ENCODE peak calls at places on chromosomes 2 and 18, in nine cellular contexts. A, J, D, B, N, U, R, I and W are unnamed samples.
A peak's percentile ranks its signal among the peaks of the same experiment; 100 is the strongest.

GRCh38 chr18:46061387-46061786 is 10.7 kb downstream of the PSTPIP2 start:
- DNase-seq in A (no peak), J (no peak), D (no peak), B (no peak), N (no peak), U (no peak), R (no peak), I (no peak), W (peak; percentile 63)

GRCh38 chr2:69561041-69561550 is 82.4 kb downstream of the AAK1 start:
- DNase-seq in A (no peak), J (no peak), D (no peak), B (no peak), N (no peak), U (no peak), R (no peak), I (peak; percentile 20), W (no peak)

GRCh38 chr18:23645561-23645960 is 17.1 kb downstream of the ANKRD29 start:
- DNase-seq in A (no peak), J (no peak), D (no peak), B (no peak), N (no peak), U (no peak), R (no peak), I (no peak), W (no peak)

GRCh38 chr2:38407111-38407682 is 30.1 kb upstream of the ATL2 start:
- DNase-seq in A (no peak), J (no peak), D (no peak), B (peak; percentile 65), N (no peak), U (no peak), R (no peak), I (no peak), W (peak; percentile 60)

GRCh38 chr18:37561986-37562385 is 3.6 kb downstream of the CELF4 start:
- DNase-seq in A (no peak), J (no peak), D (no peak), B (no peak), N (no peak), U (no peak), R (no peak), I (no peak), W (no peak)

GRCh38 chr2:207279520-207279919 is 113.8 kb upstream of the KLF7 start:
- DNase-seq in A (no peak), J (no peak), D (no peak), B (no peak), N (no peak), U (no peak), R (no peak), I (no peak), W (no peak)

GRCh38 chr2:172084734-172085459 is 410 bp upstream of the DLX1 start:
- DNase-seq in A (peak; percentile 74), J (peak; percentile 90), D (peak; percentile 87), B (peak; percentile 82), N (peak; percentile 97), U (no peak), R (peak; percentile 97), I (peak; percentile 98), W (no peak)

GRCh38 chr18:434410-434809 is 66.1 kb downstream of the COLEC12 start:
- DNase-seq in A (no peak), J (no peak), D (no peak), B (no peak), N (no peak), U (no peak), R (no peak), I (peak; percentile 38), W (no peak)

GRCh38 chr2:170229125-170229524 is 51.2 kb downstream of the MYO3B start:
- DNase-seq in A (no peak), J (no peak), D (no peak), B (no peak), N (no peak), U (no peak), R (no peak), I (no peak), W (no peak)

GRCh38 chr18:37339701-37340215 is 225.8 kb downstream of the CELF4 start:
- DNase-seq in A (no peak), J (no peak), D (no peak), B (no peak), N (no peak), U (no peak), R (no peak), I (no peak), W (no peak)

GRCh38 chr2:199992296-199992695 is 36.9 kb downstream of the MAIP1 start:
- DNase-seq in A (no peak), J (no peak), D (no peak), B (no peak), N (no peak), U (no peak), R (no peak), I (peak; percentile 40), W (no peak)

GRCh38 chr2:647691-648231 is 29.4 kb downstream of the TMEM18 start:
- DNase-seq in A (no peak), J (no peak), D (no peak), B (no peak), N (no peak), U (peak; percentile 5), R (no peak), I (no peak), W (no peak)

GRCh38 chr2:67790622-67791021 is 272.2 kb downstream of the C1D start:
- DNase-seq in A (no peak), J (no peak), D (no peak), B (no peak), N (peak; percentile 55), U (no peak), R (peak; percentile 89), I (peak; percentile 95), W (no peak)

GRCh38 chr2:29374823-29375222 is 259.6 kb downstream of the CLIP4 start:
- DNase-seq in A (no peak), J (no peak), D (no peak), B (no peak), N (no peak), U (no peak), R (no peak), I (no peak), W (no peak)

GRCh38 chr2:74001121-74001520 is 16.4 kb downstream of the TET3 start:
- DNase-seq in A (no peak), J (no peak), D (no peak), B (no peak), N (no peak), U (no peak), R (peak; percentile 9), I (no peak), W (no peak)

GRCh38 chr2:85393836-85394235 is 16.3 kb downstream of the CAPG start:
- DNase-seq in A (no peak), J (no peak), D (no peak), B (no peak), N (peak; percentile 80), U (no peak), R (peak; percentile 41), I (peak; percentile 45), W (no peak)

GRCh38 chr2:43300781-43301586 is 74.6 kb upstream of the ZFP36L2 start:
- DNase-seq in A (no peak), J (no peak), D (no peak), B (no peak), N (no peak), U (no peak), R (no peak), I (no peak), W (peak; percentile 74)

GRCh38 chr2:232525796-232526195 is at the start of gene CHRND:
- DNase-seq in A (no peak), J (no peak), D (peak; percentile 46), B (no peak), N (peak; percentile 33), U (no peak), R (no peak), I (peak; percentile 10), W (no peak)

GRCh38 chr18:74496508-74497307 is 545 bp downstream of the CNDP2 start:
- DNase-seq in A (peak; percentile 83), J (no peak), D (peak; percentile 84), B (peak; percentile 75), N (peak; percentile 64), U (peak; percentile 62), R (peak; percentile 64), I (peak; percentile 68), W (peak; percentile 77)

GRCh38 chr2:234566622-234567021 is 69.7 kb upstream of the ARL4C start:
- DNase-seq in A (no peak), J (no peak), D (no peak), B (no peak), N (no peak), U (no peak), R (no peak), I (no peak), W (no peak)

GRCh38 chr18:62131305-62131909 is 55.4 kb downstream of the PIGN start:
- DNase-seq in A (no peak), J (peak; percentile 23), D (no peak), B (peak; percentile 50), N (peak; percentile 65), U (peak; percentile 43), R (peak; percentile 51), I (peak; percentile 72), W (peak; percentile 35)

GRCh38 chr18:10030816-10031541 is 117.2 kb downstream of the VAPA start:
- DNase-seq in A (no peak), J (no peak), D (no peak), B (peak; percentile 15), N (no peak), U (no peak), R (no peak), I (peak; percentile 38), W (no peak)

GRCh38 chr2:95297088-95297487 is at the start of gene KCNIP3:
- DNase-seq in A (peak; percentile 58), J (no peak), D (no peak), B (no peak), N (no peak), U (no peak), R (no peak), I (no peak), W (no peak)